ENCODE peak calls at places on chromosomes 13 and 19, in nine cellular contexts. Y is foreskin fibroblast, M is BE2C, B is stomach, C is heart left ventricle, U is tibial artery, K is psoas muscle, X is choroid plexus epithelial cell, G is tibial nerve. P is an unnamed sample.

GRCh38 chr19:56372281-56372680 is 21.1 kb downstream of the ZNF582 start:
- DNase-seq in Y (no peak), M (no peak), B (no peak), C (no peak), U (no peak), K (no peak), X (no peak), G (no peak), P (no peak)

GRCh38 chr13:109145631-109146030 is 516.2 kb downstream of the MYO16 start:
- DNase-seq in Y (peak; percentile 66), M (peak; percentile 57), B (peak; percentile 55), C (no peak), U (no peak), K (no peak), X (peak; percentile 94), G (no peak), P (no peak)

GRCh38 chr13:48161530-48162179 is 66.8 kb upstream of the MED4 start:
- DNase-seq in Y (no peak), M (no peak), B (peak; percentile 36), C (peak; percentile 70), U (peak; percentile 80), K (peak; percentile 54), X (no peak), G (peak; percentile 29), P (no peak)

GRCh38 chr13:63901630-63902029 is 2486.0 kb upstream of the PCDH20 start:
- DNase-seq in Y (no peak), M (peak; percentile 14), B (no peak), C (no peak), U (no peak), K (no peak), X (no peak), G (no peak), P (no peak)

GRCh38 chr19:45467456-45468158 is at the start of gene FOSB:
- DNase-seq in Y (peak; percentile 90), M (peak; percentile 95), B (peak; percentile 97), C (peak; percentile 97), U (peak; percentile 96), K (peak; percentile 97), X (peak; percentile 96), G (peak; percentile 95), P (peak; percentile 93)

GRCh38 chr19:29665826-29666633 is 769 bp downstream of the PLEKHF1 start:
- DNase-seq in Y (no peak), M (no peak), B (peak; percentile 41), C (peak; percentile 75), U (peak; percentile 93), K (peak; percentile 89), X (no peak), G (no peak), P (no peak)

GRCh38 chr19:3302755-3303154 is 63.6 kb upstream of the NFIC start:
- DNase-seq in Y (no peak), M (no peak), B (no peak), C (no peak), U (no peak), K (no peak), X (no peak), G (no peak), P (no peak)

GRCh38 chr13:110047511-110047910 is 259.4 kb downstream of the COL4A1 start:
- DNase-seq in Y (no peak), M (no peak), B (peak; percentile 75), C (no peak), U (peak; percentile 82), K (no peak), X (peak; percentile 87), G (no peak), P (peak; percentile 65)

GRCh38 chr13:34935841-34936240 is 6.2 kb upstream of the NBEA start:
- DNase-seq in Y (no peak), M (no peak), B (no peak), C (no peak), U (no peak), K (no peak), X (no peak), G (no peak), P (no peak)

GRCh38 chr13:104442541-104442940 is 1376.3 kb upstream of the SLC10A2 start:
- DNase-seq in Y (no peak), M (no peak), B (no peak), C (no peak), U (no peak), K (no peak), X (no peak), G (no peak), P (no peak)

GRCh38 chr13:46975173-46975572 is 78.3 kb upstream of the HTR2A start:
- DNase-seq in Y (no peak), M (no peak), B (no peak), C (no peak), U (no peak), K (no peak), X (no peak), G (no peak), P (no peak)

DNA sequence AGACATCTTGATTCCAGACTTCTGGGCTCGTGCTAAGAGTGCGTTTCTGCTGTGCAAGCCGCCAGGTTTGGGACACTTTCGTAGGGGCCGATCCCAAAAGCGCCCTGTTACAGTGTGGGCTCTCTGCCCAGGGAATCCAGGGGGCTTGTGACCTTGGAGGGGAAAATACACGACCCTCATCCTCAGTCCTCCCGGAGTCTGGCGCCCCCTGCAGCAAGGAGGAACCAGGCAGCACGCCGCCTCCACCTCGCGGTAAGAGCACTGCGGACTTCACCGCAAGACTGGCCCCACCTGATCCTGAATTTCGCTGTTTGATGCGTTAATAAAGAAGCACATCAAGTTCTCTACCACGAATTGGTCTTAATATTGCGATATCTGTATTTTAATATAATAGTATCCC is 5.2 kb downstream of the POLRMT start:
- DNase-seq in Y (no peak), M (no peak), B (no peak), C (no peak), U (no peak), K (no peak), X (no peak), G (no peak), P (no peak)
- TF ChIP-seq CTCF in Y (peak; percentile 14), M (peak; percentile 53), B (no peak), C (peak; percentile 24), U (no peak), K (no peak), X (peak; percentile 62), G (no peak), P (peak; percentile 13)

GRCh38 chr13:42041684-42042035 is 6.8 kb upstream of the DGKH start:
- DNase-seq in Y (peak; percentile 68), M (peak; percentile 63), B (peak; percentile 50), C (peak; percentile 63), U (peak; percentile 83), K (peak; percentile 73), X (peak; percentile 76), G (no peak), P (no peak)
- TF ChIP-seq CTCF in Y (peak; percentile 66), M (peak; percentile 54), B (no peak), C (peak; percentile 45), U (peak; percentile 58), K (peak; percentile 42), X (peak; percentile 79), G (peak; percentile 16), P (peak; percentile 70)

GRCh38 chr13:44141725-44142539 is 231.7 kb upstream of the SERP2 start:
- DNase-seq in Y (peak; percentile 96), M (peak; percentile 97), B (peak; percentile 99), C (peak; percentile 100), U (peak; percentile 99), K (peak; percentile 99), X (peak; percentile 96), G (peak; percentile 96), P (peak; percentile 91)
- TF ChIP-seq CTCF in Y (no peak), M (peak; percentile 1), B (no peak), C (no peak), U (peak; percentile 5), K (no peak), X (peak; percentile 3), G (no peak), P (no peak)

GRCh38 chr13:26446751-26447150 is 110.7 kb upstream of the WASF3 start:
- DNase-seq in Y (no peak), M (no peak), B (no peak), C (no peak), U (no peak), K (no peak), X (no peak), G (no peak), P (no peak)
- TF ChIP-seq CTCF in Y (no peak), M (no peak), B (no peak), C (no peak), U (no peak), K (no peak), X (no peak), G (no peak), P (no peak)